ENCODE peak calls at places on chromosomes 5 and 9, in five cellular contexts. One of them, this sample, is unnamed.
A peak's percentile ranks its signal among the peaks of the same experiment; 100 is the strongest.

GRCh38 chr9:88694625-88695024 is 159.6 kb downstream of the NXNL2 start:
- DNase-seq in NT2/D1: no peak
- DNase-seq in Caco-2: no peak
- DNase-seq in psoas muscle: no peak
- DNase-seq in left ventricle myocardium inferior: peak; percentile 31
- DNase-seq in this sample: no peak

GRCh38 chr9:128764361-128764760 is 7.4 kb downstream of the ZER1 start:
- DNase-seq in NT2/D1: no peak
- DNase-seq in left ventricle myocardium inferior: no peak
- DNase-seq in Caco-2: no peak
- DNase-seq in psoas muscle: no peak
- DNase-seq in this sample: no peak

GRCh38 chr5:39164529-39165402 is 54.6 kb downstream of the FYB1 start:
- DNase-seq in psoas muscle: no peak
- DNase-seq in NT2/D1: no peak
- DNase-seq in left ventricle myocardium inferior: no peak
- DNase-seq in Caco-2: no peak
- DNase-seq in this sample: peak; percentile 43

GRCh38 chr5:80654054-80654390 is 430 bp upstream of the MSH3 start:
- DNase-seq in left ventricle myocardium inferior: no peak
- DNase-seq in Caco-2: peak; percentile 41
- DNase-seq in NT2/D1: no peak
- DNase-seq in psoas muscle: peak; percentile 53
- DNase-seq in this sample: no peak

GRCh38 chr9:92616199-92617129 is 53.5 kb downstream of the IPPK start:
- DNase-seq in NT2/D1: no peak
- DNase-seq in left ventricle myocardium inferior: no peak
- DNase-seq in Caco-2: no peak
- DNase-seq in psoas muscle: peak; percentile 74
- DNase-seq in this sample: no peak

GRCh38 chr5:180172447-180173197 is 36.4 kb downstream of the RASGEF1C start:
- DNase-seq in psoas muscle: no peak
- DNase-seq in left ventricle myocardium inferior: peak; percentile 48
- DNase-seq in NT2/D1: no peak
- DNase-seq in Caco-2: no peak
- DNase-seq in this sample: no peak

GRCh38 chr9:1200847-1201251 is 150.7 kb downstream of the DMRT2 start:
- DNase-seq in Caco-2: no peak
- DNase-seq in psoas muscle: peak; percentile 69
- DNase-seq in left ventricle myocardium inferior: peak; percentile 46
- DNase-seq in NT2/D1: no peak
- DNase-seq in this sample: no peak

GRCh38 chr5:170151105-170151831 is 45.6 kb downstream of the FOXI1 start:
- DNase-seq in NT2/D1: peak; percentile 27
- DNase-seq in psoas muscle: no peak
- DNase-seq in Caco-2: peak; percentile 83
- DNase-seq in left ventricle myocardium inferior: peak; percentile 61
- DNase-seq in this sample: peak; percentile 91

GRCh38 chr5:100110497-100110896 is 424.7 kb upstream of the FAM174A start:
- DNase-seq in left ventricle myocardium inferior: no peak
- DNase-seq in psoas muscle: no peak
- DNase-seq in Caco-2: no peak
- DNase-seq in NT2/D1: no peak
- DNase-seq in this sample: peak; percentile 22

GRCh38 chr9:2622361-2623045 is 916 bp downstream of the VLDLR start:
- DNase-seq in NT2/D1: no peak
- DNase-seq in left ventricle myocardium inferior: peak; percentile 30
- DNase-seq in psoas muscle: peak; percentile 61
- DNase-seq in Caco-2: no peak
- DNase-seq in this sample: peak; percentile 13

GRCh38 chr5:55160493-55161209 is 680 bp downstream of the GPX8 start:
- DNase-seq in left ventricle myocardium inferior: peak; percentile 21
- DNase-seq in Caco-2: no peak
- DNase-seq in psoas muscle: peak; percentile 63
- DNase-seq in NT2/D1: peak; percentile 36
- DNase-seq in this sample: peak; percentile 84

GRCh38 chr5:35244171-35244570 is 13.9 kb upstream of the PRLR start:
- DNase-seq in psoas muscle: no peak
- DNase-seq in NT2/D1: no peak
- DNase-seq in Caco-2: no peak
- DNase-seq in left ventricle myocardium inferior: no peak
- DNase-seq in this sample: no peak

GRCh38 chr5:36657563-36657995 is 51.2 kb downstream of the SLC1A3 start:
- DNase-seq in NT2/D1: no peak
- DNase-seq in psoas muscle: no peak
- DNase-seq in Caco-2: no peak
- DNase-seq in left ventricle myocardium inferior: peak; percentile 34
- DNase-seq in this sample: peak; percentile 98

GRCh38 chr9:97518909-97519307 is 17.4 kb downstream of the TMOD1 start:
- DNase-seq in psoas muscle: peak; percentile 84
- DNase-seq in NT2/D1: no peak
- DNase-seq in left ventricle myocardium inferior: no peak
- DNase-seq in Caco-2: no peak
- DNase-seq in this sample: peak; percentile 60

GRCh38 chr9:94490465-94490864 is 64.4 kb upstream of the PCAT7 start:
- DNase-seq in Caco-2: no peak
- DNase-seq in psoas muscle: no peak
- DNase-seq in NT2/D1: no peak
- DNase-seq in left ventricle myocardium inferior: no peak
- DNase-seq in this sample: no peak

GRCh38 chr9:84513473-84513872 is 156.1 kb upstream of the NTRK2 start:
- DNase-seq in left ventricle myocardium inferior: no peak
- DNase-seq in NT2/D1: no peak
- DNase-seq in Caco-2: no peak
- DNase-seq in psoas muscle: no peak
- DNase-seq in this sample: no peak

GRCh38 chr9:110148384-110148783 is 59.6 kb downstream of the C9orf152 start:
- DNase-seq in Caco-2: no peak
- DNase-seq in left ventricle myocardium inferior: no peak
- DNase-seq in psoas muscle: no peak
- DNase-seq in NT2/D1: no peak
- DNase-seq in this sample: no peak

GRCh38 chr5:10031817-10032216 is 217.9 kb downstream of the ATPSCKMT start:
- DNase-seq in psoas muscle: no peak
- DNase-seq in Caco-2: no peak
- DNase-seq in left ventricle myocardium inferior: no peak
- DNase-seq in NT2/D1: no peak
- DNase-seq in this sample: no peak

GRCh38 chr9:12696931-12697622 is 3.9 kb downstream of the TYRP1 start:
- DNase-seq in left ventricle myocardium inferior: no peak
- DNase-seq in Caco-2: no peak
- DNase-seq in psoas muscle: no peak
- DNase-seq in NT2/D1: no peak
- DNase-seq in this sample: no peak

GRCh38 chr9:137787376-137787775 is 90.2 kb upstream of the CACNA1B start:
- DNase-seq in NT2/D1: no peak
- DNase-seq in psoas muscle: no peak
- DNase-seq in left ventricle myocardium inferior: no peak
- DNase-seq in Caco-2: no peak
- DNase-seq in this sample: no peak

GRCh38 chr5:179255527-179256228 is 89.6 kb downstream of the ADAMTS2 start:
- DNase-seq in left ventricle myocardium inferior: no peak
- DNase-seq in Caco-2: peak; percentile 13
- DNase-seq in psoas muscle: peak; percentile 48
- DNase-seq in NT2/D1: no peak
- DNase-seq in this sample: no peak

GRCh38 chr5:92409131-92409530 is 1026.0 kb upstream of the ARRDC3 start:
- DNase-seq in NT2/D1: no peak
- DNase-seq in left ventricle myocardium inferior: no peak
- DNase-seq in psoas muscle: no peak
- DNase-seq in Caco-2: no peak
- DNase-seq in this sample: no peak

GRCh38 chr9:4106744-4107143 is 193.1 kb downstream of the GLIS3 start:
- DNase-seq in left ventricle myocardium inferior: no peak
- DNase-seq in psoas muscle: no peak
- DNase-seq in Caco-2: no peak
- DNase-seq in NT2/D1: no peak
- DNase-seq in this sample: no peak

GRCh38 chr5:87453801-87454200 is 41.1 kb upstream of the CCNH start:
- DNase-seq in NT2/D1: no peak
- DNase-seq in psoas muscle: no peak
- DNase-seq in left ventricle myocardium inferior: no peak
- DNase-seq in Caco-2: no peak
- DNase-seq in this sample: no peak

GRCh38 chr9:131068076-131068816 is 28.1 kb upstream of the AIF1L start:
- DNase-seq in psoas muscle: no peak
- DNase-seq in NT2/D1: no peak
- DNase-seq in Caco-2: no peak
- DNase-seq in left ventricle myocardium inferior: peak; percentile 46
- DNase-seq in this sample: no peak

GRCh38 chr9:2816476-2817141 is 27.3 kb downstream of the PUM3 start:
- DNase-seq in NT2/D1: no peak
- DNase-seq in left ventricle myocardium inferior: no peak
- DNase-seq in psoas muscle: no peak
- DNase-seq in Caco-2: no peak
- DNase-seq in this sample: no peak

GRCh38 chr9:20945269-20945668 is 86.2 kb downstream of the HACD4 start:
- DNase-seq in psoas muscle: no peak
- DNase-seq in left ventricle myocardium inferior: no peak
- DNase-seq in Caco-2: no peak
- DNase-seq in NT2/D1: no peak
- DNase-seq in this sample: no peak

GRCh38 chr9:33161011-33161588 is 6.0 kb downstream of the B4GALT1 start:
- DNase-seq in psoas muscle: peak; percentile 77
- DNase-seq in Caco-2: peak; percentile 79
- DNase-seq in left ventricle myocardium inferior: peak; percentile 53
- DNase-seq in NT2/D1: no peak
- DNase-seq in this sample: peak; percentile 94

GRCh38 chr9:33164138-33164809 is 2.9 kb downstream of the B4GALT1 start:
- DNase-seq in NT2/D1: no peak
- DNase-seq in left ventricle myocardium inferior: no peak
- DNase-seq in psoas muscle: no peak
- DNase-seq in Caco-2: no peak
- DNase-seq in this sample: no peak

GRCh38 chr5:6780802-6781391 is 67.7 kb downstream of the TENT4A start:
- DNase-seq in Caco-2: no peak
- DNase-seq in psoas muscle: no peak
- DNase-seq in left ventricle myocardium inferior: no peak
- DNase-seq in NT2/D1: no peak
- DNase-seq in this sample: no peak

GRCh38 chr9:91411096-91411771 is 12.4 kb downstream of the NFIL3 start:
- DNase-seq in left ventricle myocardium inferior: no peak
- DNase-seq in NT2/D1: no peak
- DNase-seq in Caco-2: no peak
- DNase-seq in psoas muscle: no peak
- DNase-seq in this sample: peak; percentile 54

GRCh38 chr5:98201006-98201620 is 572.4 kb upstream of the RGMB start:
- DNase-seq in psoas muscle: no peak
- DNase-seq in Caco-2: no peak
- DNase-seq in NT2/D1: no peak
- DNase-seq in left ventricle myocardium inferior: no peak
- DNase-seq in this sample: peak; percentile 97

GRCh38 chr5:38046093-38046492 is 206.3 kb upstream of the GDNF start:
- DNase-seq in left ventricle myocardium inferior: no peak
- DNase-seq in psoas muscle: peak; percentile 68
- DNase-seq in NT2/D1: no peak
- DNase-seq in Caco-2: no peak
- DNase-seq in this sample: no peak

GRCh38 chr5:105101597-105101996 is 1539.0 kb upstream of the NUDT12 start:
- DNase-seq in left ventricle myocardium inferior: no peak
- DNase-seq in psoas muscle: no peak
- DNase-seq in Caco-2: no peak
- DNase-seq in NT2/D1: no peak
- DNase-seq in this sample: peak; percentile 43

GRCh38 chr5:156934450-156935211 is 28.4 kb downstream of the TIMD4 start:
- DNase-seq in Caco-2: no peak
- DNase-seq in NT2/D1: no peak
- DNase-seq in psoas muscle: no peak
- DNase-seq in left ventricle myocardium inferior: no peak
- DNase-seq in this sample: no peak
- H3K4me1 ChIP-seq in Caco-2: no peaks in the 10 kb centered on the region
- H3K4me1 ChIP-seq in NT2/D1: no peaks in the 10 kb centered on the region
- H3K4me1 ChIP-seq in psoas muscle: no peaks in the 10 kb centered on the region
- H3K4me1 ChIP-seq in left ventricle myocardium inferior: no peaks in the 10 kb centered on the region
- H3K4me1 ChIP-seq in this sample: no peaks in the 10 kb centered on the region

GRCh38 chr9:111986035-111986556 is 89.5 kb downstream of the UGCG start:
- DNase-seq in Caco-2: no peak
- DNase-seq in left ventricle myocardium inferior: no peak
- DNase-seq in psoas muscle: no peak
- DNase-seq in NT2/D1: no peak
- DNase-seq in this sample: no peak
- H3K4me1 ChIP-seq in Caco-2: no peaks in the 10 kb centered on the region
- H3K4me1 ChIP-seq in left ventricle myocardium inferior: no peaks in the 10 kb centered on the region
- H3K4me1 ChIP-seq in psoas muscle: no peaks in the 10 kb centered on the region
- H3K4me1 ChIP-seq in NT2/D1: no peaks in the 10 kb centered on the region
- H3K4me1 ChIP-seq in this sample: no peaks in the 10 kb centered on the region

GRCh38 chr5:119270121-119270565 is 85.7 kb upstream of the TNFAIP8 start:
- DNase-seq in NT2/D1: no peak
- DNase-seq in psoas muscle: no peak
- DNase-seq in Caco-2: no peak
- DNase-seq in left ventricle myocardium inferior: no peak
- DNase-seq in this sample: no peak

GRCh38 chr5:119268387-119269060 is 87.3 kb upstream of the TNFAIP8 start:
- DNase-seq in psoas muscle: peak; percentile 97
- DNase-seq in Caco-2: peak; percentile 97
- DNase-seq in left ventricle myocardium inferior: peak; percentile 97
- DNase-seq in NT2/D1: peak; percentile 78
- DNase-seq in this sample: peak; percentile 83

GRCh38 chr5:119267958-119268386 is 87.8 kb upstream of the TNFAIP8 start:
- DNase-seq in left ventricle myocardium inferior: peak; percentile 92
- DNase-seq in Caco-2: peak; percentile 92
- DNase-seq in psoas muscle: peak; percentile 93
- DNase-seq in NT2/D1: peak; percentile 80
- DNase-seq in this sample: peak; percentile 65

GRCh38 chr5:119270955-119271757 is 84.7 kb upstream of the TNFAIP8 start:
- DNase-seq in left ventricle myocardium inferior: no peak
- DNase-seq in NT2/D1: no peak
- DNase-seq in psoas muscle: no peak
- DNase-seq in Caco-2: no peak
- DNase-seq in this sample: no peak

GRCh38 chr5:119269061-119269579 is 86.7 kb upstream of the TNFAIP8 start:
- DNase-seq in psoas muscle: peak; percentile 59
- DNase-seq in left ventricle myocardium inferior: peak; percentile 20
- DNase-seq in Caco-2: peak; percentile 44
- DNase-seq in NT2/D1: peak; percentile 15
- DNase-seq in this sample: peak; percentile 61
- H3K4me1 ChIP-seq in psoas muscle: peaks cover 3% of the 10 kb centered on the region
- H3K4me1 ChIP-seq in left ventricle myocardium inferior: peaks cover 59% of the 10 kb centered on the region
- H3K4me1 ChIP-seq in Caco-2: peaks cover 12% of the 10 kb centered on the region
- H3K4me1 ChIP-seq in NT2/D1: no peaks in the 10 kb centered on the region
- H3K4me1 ChIP-seq in this sample: peaks cover 3% of the 10 kb centered on the region

GRCh38 chr5:67969176-67969575 is 246.4 kb upstream of the PIK3R1 start:
- DNase-seq in psoas muscle: no peak
- DNase-seq in Caco-2: no peak
- DNase-seq in NT2/D1: no peak
- DNase-seq in left ventricle myocardium inferior: no peak
- DNase-seq in this sample: no peak

GRCh38 chr5:67964619-67965018 is 250.9 kb upstream of the PIK3R1 start:
- DNase-seq in left ventricle myocardium inferior: no peak
- DNase-seq in NT2/D1: no peak
- DNase-seq in Caco-2: no peak
- DNase-seq in psoas muscle: no peak
- DNase-seq in this sample: no peak

GRCh38 chr5:67969631-67970030 is 245.9 kb upstream of the PIK3R1 start:
- DNase-seq in left ventricle myocardium inferior: no peak
- DNase-seq in psoas muscle: no peak
- DNase-seq in Caco-2: no peak
- DNase-seq in NT2/D1: no peak
- DNase-seq in this sample: no peak

GRCh38 chr5:67963789-67964519 is 251.6 kb upstream of the PIK3R1 start:
- DNase-seq in Caco-2: no peak
- DNase-seq in NT2/D1: no peak
- DNase-seq in psoas muscle: no peak
- DNase-seq in left ventricle myocardium inferior: no peak
- DNase-seq in this sample: no peak

GRCh38 chr5:67966712-67967111 is 248.8 kb upstream of the PIK3R1 start:
- DNase-seq in NT2/D1: no peak
- DNase-seq in psoas muscle: no peak
- DNase-seq in left ventricle myocardium inferior: no peak
- DNase-seq in Caco-2: no peak
- DNase-seq in this sample: no peak
- H3K4me1 ChIP-seq in NT2/D1: no peaks in the 10 kb centered on the region
- H3K4me1 ChIP-seq in psoas muscle: peaks cover 7% of the 10 kb centered on the region
- H3K4me1 ChIP-seq in left ventricle myocardium inferior: peaks cover 16% of the 10 kb centered on the region
- H3K4me1 ChIP-seq in Caco-2: peaks cover 24% of the 10 kb centered on the region
- H3K4me1 ChIP-seq in this sample: no peaks in the 10 kb centered on the region